ENCODE peak calls at places on chromosomes 4 and X, in five cellular contexts. One of them, this sample, is unnamed.

GRCh38 chr4:147707892-147708672 is 23.8 kb upstream of the ARHGAP10 start:
- DNase-seq in adrenal gland: peak; percentile 39
- DNase-seq in astrocyte of the spinal cord: peak; percentile 54
- DNase-seq in left colon: peak; percentile 49
- DNase-seq in HCT116: peak; percentile 66
- DNase-seq in this sample: peak; percentile 42

GRCh38 chrX:16451331-16451730 is 198.6 kb upstream of the S100G start:
- DNase-seq in HCT116: no peak
- DNase-seq in left colon: no peak
- DNase-seq in adrenal gland: no peak
- DNase-seq in astrocyte of the spinal cord: no peak
- DNase-seq in this sample: no peak

GRCh38 chr4:37685726-37686372 is 327 bp downstream of the RELL1 start:
- DNase-seq in adrenal gland: no peak
- DNase-seq in HCT116: no peak
- DNase-seq in left colon: peak; percentile 72
- DNase-seq in astrocyte of the spinal cord: peak; percentile 37
- DNase-seq in this sample: peak; percentile 72

GRCh38 chrX:30659421-30659820 is 6.2 kb downstream of the GK start:
- DNase-seq in HCT116: no peak
- DNase-seq in adrenal gland: no peak
- DNase-seq in left colon: no peak
- DNase-seq in astrocyte of the spinal cord: peak; percentile 64
- DNase-seq in this sample: no peak

GRCh38 chr4:73608677-73609594 is 11.3 kb downstream of the RASSF6 start:
- DNase-seq in HCT116: no peak
- DNase-seq in adrenal gland: no peak
- DNase-seq in left colon: no peak
- DNase-seq in astrocyte of the spinal cord: peak; percentile 73
- DNase-seq in this sample: no peak

GRCh38 chr4:36758779-36759178 is 477.4 kb downstream of the DTHD1 start:
- DNase-seq in astrocyte of the spinal cord: no peak
- DNase-seq in left colon: no peak
- DNase-seq in HCT116: no peak
- DNase-seq in adrenal gland: no peak
- DNase-seq in this sample: no peak

GRCh38 chr4:66169341-66169740 is 499.1 kb upstream of the EPHA5 start:
- DNase-seq in astrocyte of the spinal cord: peak; percentile 44
- DNase-seq in HCT116: no peak
- DNase-seq in adrenal gland: no peak
- DNase-seq in left colon: no peak
- DNase-seq in this sample: no peak

GRCh38 chr4:69881173-69881773 is 21.3 kb upstream of the SULT1E1 start:
- DNase-seq in astrocyte of the spinal cord: peak; percentile 51
- DNase-seq in HCT116: peak; percentile 22
- DNase-seq in left colon: peak; percentile 10
- DNase-seq in adrenal gland: peak; percentile 22
- DNase-seq in this sample: peak; percentile 21

GRCh38 chr4:149676076-149676475 is 139.6 kb downstream of the IQCM start:
- DNase-seq in adrenal gland: no peak
- DNase-seq in left colon: no peak
- DNase-seq in HCT116: no peak
- DNase-seq in astrocyte of the spinal cord: no peak
- DNase-seq in this sample: no peak

GRCh38 chr4:89307446-89308160 is at the start of gene GPRIN3:
- DNase-seq in adrenal gland: peak; percentile 27
- DNase-seq in HCT116: no peak
- DNase-seq in astrocyte of the spinal cord: peak; percentile 10
- DNase-seq in left colon: peak; percentile 80
- DNase-seq in this sample: peak; percentile 61

This sample was measured in left cardiac atrium.